ENCODE peak calls at places on chromosome 11, in nine cellular contexts. One of them, this sample, is unnamed. For H3K4me1, the result is how much of the 10 kb centered on the place peaks cover.

GRCh38 chr11:102240502-102240901 is 76.8 kb upstream of the BIRC3 start:
- DNase-seq in right atrium auricular region: no peak
- DNase-seq in left ventricle myocardium inferior: no peak
- DNase-seq in psoas muscle: no peak
- DNase-seq in lower lobe of right lung: no peak
- DNase-seq in PC-9: no peak
- DNase-seq in CD8-positive, alpha-beta T cell: no peak
- DNase-seq in fibroblast of lung: peak
- DNase-seq in tibial nerve: no peak
- DNase-seq in this sample: no peak

GRCh38 chr11:43579171-43579918 is 101.2 kb upstream of the HSD17B12 start:
- DNase-seq in tibial nerve: no peak
- DNase-seq in psoas muscle: no peak
- DNase-seq in left ventricle myocardium inferior: no peak
- DNase-seq in right atrium auricular region: no peak
- DNase-seq in CD8-positive, alpha-beta T cell: no peak
- DNase-seq in lower lobe of right lung: no peak
- DNase-seq in PC-9: peak
- DNase-seq in fibroblast of lung: peak
- DNase-seq in this sample: no peak

GRCh38 chr11:39617971-39618370 is 1841.5 kb downstream of the LRRC4C start:
- DNase-seq in fibroblast of lung: no peak
- DNase-seq in left ventricle myocardium inferior: no peak
- DNase-seq in tibial nerve: no peak
- DNase-seq in PC-9: no peak
- DNase-seq in lower lobe of right lung: no peak
- DNase-seq in CD8-positive, alpha-beta T cell: no peak
- DNase-seq in psoas muscle: no peak
- DNase-seq in right atrium auricular region: no peak
- DNase-seq in this sample: no peak

GRCh38 chr11:44889266-44889665 is 61.4 kb downstream of the TP53I11 start:
- DNase-seq in PC-9: no peak
- DNase-seq in left ventricle myocardium inferior: no peak
- DNase-seq in lower lobe of right lung: no peak
- DNase-seq in tibial nerve: no peak
- DNase-seq in CD8-positive, alpha-beta T cell: no peak
- DNase-seq in right atrium auricular region: no peak
- DNase-seq in psoas muscle: no peak
- DNase-seq in fibroblast of lung: no peak
- DNase-seq in this sample: no peak

GRCh38 chr11:132427611-132428010 is 1057.2 kb downstream of the NTM start:
- DNase-seq in psoas muscle: no peak
- DNase-seq in tibial nerve: no peak
- DNase-seq in right atrium auricular region: no peak
- DNase-seq in CD8-positive, alpha-beta T cell: no peak
- DNase-seq in lower lobe of right lung: no peak
- DNase-seq in PC-9: no peak
- DNase-seq in left ventricle myocardium inferior: no peak
- DNase-seq in fibroblast of lung: peak
- DNase-seq in this sample: no peak

GRCh38 chr11:78370406-78371172 is 47.0 kb downstream of the GAB2 start:
- DNase-seq in psoas muscle: no peak
- DNase-seq in lower lobe of right lung: no peak
- DNase-seq in right atrium auricular region: peak
- DNase-seq in tibial nerve: peak
- DNase-seq in left ventricle myocardium inferior: no peak
- DNase-seq in CD8-positive, alpha-beta T cell: no peak
- DNase-seq in PC-9: no peak
- DNase-seq in fibroblast of lung: peak
- DNase-seq in this sample: no peak

GRCh38 chr11:45856044-45856468 is 8.8 kb downstream of the CRY2 start:
- DNase-seq in left ventricle myocardium inferior: no peak
- DNase-seq in lower lobe of right lung: no peak
- DNase-seq in right atrium auricular region: no peak
- DNase-seq in tibial nerve: peak
- DNase-seq in PC-9: no peak
- DNase-seq in psoas muscle: no peak
- DNase-seq in fibroblast of lung: peak
- DNase-seq in CD8-positive, alpha-beta T cell: no peak
- DNase-seq in this sample: peak

GRCh38 chr11:30719420-30719819 is 133.3 kb upstream of the MPPED2 start:
- DNase-seq in CD8-positive, alpha-beta T cell: no peak
- DNase-seq in tibial nerve: no peak
- DNase-seq in left ventricle myocardium inferior: no peak
- DNase-seq in fibroblast of lung: no peak
- DNase-seq in psoas muscle: no peak
- DNase-seq in PC-9: no peak
- DNase-seq in lower lobe of right lung: no peak
- DNase-seq in right atrium auricular region: no peak
- DNase-seq in this sample: no peak

GRCh38 chr11:129747161-129747560 is 68.5 kb upstream of the TMEM45B start:
- DNase-seq in tibial nerve: no peak
- DNase-seq in CD8-positive, alpha-beta T cell: no peak
- DNase-seq in left ventricle myocardium inferior: no peak
- DNase-seq in right atrium auricular region: no peak
- DNase-seq in fibroblast of lung: no peak
- DNase-seq in psoas muscle: no peak
- DNase-seq in PC-9: no peak
- DNase-seq in lower lobe of right lung: no peak
- DNase-seq in this sample: no peak

GRCh38 chr11:115716577-115717214 is 212.5 kb upstream of the CADM1 start:
- DNase-seq in lower lobe of right lung: no peak
- DNase-seq in tibial nerve: peak
- DNase-seq in CD8-positive, alpha-beta T cell: no peak
- DNase-seq in PC-9: no peak
- DNase-seq in right atrium auricular region: no peak
- DNase-seq in fibroblast of lung: peak
- DNase-seq in left ventricle myocardium inferior: no peak
- DNase-seq in psoas muscle: no peak
- DNase-seq in this sample: peak

GRCh38 chr11:131977854-131978253 is 607.4 kb downstream of the NTM start:
- DNase-seq in left ventricle myocardium inferior: no peak
- DNase-seq in CD8-positive, alpha-beta T cell: no peak
- DNase-seq in PC-9: no peak
- DNase-seq in psoas muscle: no peak
- DNase-seq in lower lobe of right lung: no peak
- DNase-seq in right atrium auricular region: no peak
- DNase-seq in fibroblast of lung: no peak
- DNase-seq in tibial nerve: no peak
- DNase-seq in this sample: no peak

GRCh38 chr11:102485095-102485722 is 32.6 kb upstream of the TMEM123 start:
- DNase-seq in psoas muscle: no peak
- DNase-seq in lower lobe of right lung: no peak
- DNase-seq in left ventricle myocardium inferior: no peak
- DNase-seq in PC-9: no peak
- DNase-seq in tibial nerve: no peak
- DNase-seq in CD8-positive, alpha-beta T cell: no peak
- DNase-seq in right atrium auricular region: no peak
- DNase-seq in fibroblast of lung: peak
- DNase-seq in this sample: no peak

GRCh38 chr11:12216100-12216499 is 105.7 kb downstream of the MICAL2 start:
- DNase-seq in right atrium auricular region: no peak
- DNase-seq in CD8-positive, alpha-beta T cell: no peak
- DNase-seq in left ventricle myocardium inferior: no peak
- DNase-seq in fibroblast of lung: no peak
- DNase-seq in PC-9: no peak
- DNase-seq in tibial nerve: no peak
- DNase-seq in psoas muscle: no peak
- DNase-seq in lower lobe of right lung: no peak
- DNase-seq in this sample: no peak

GRCh38 chr11:125463590-125464265 is 32.3 kb downstream of the FEZ1 start:
- DNase-seq in CD8-positive, alpha-beta T cell: no peak
- DNase-seq in PC-9: no peak
- DNase-seq in left ventricle myocardium inferior: no peak
- DNase-seq in fibroblast of lung: peak
- DNase-seq in psoas muscle: no peak
- DNase-seq in right atrium auricular region: no peak
- DNase-seq in tibial nerve: no peak
- DNase-seq in lower lobe of right lung: no peak
- DNase-seq in this sample: no peak

GRCh38 chr11:10454902-10455631 is at the start of gene AMPD3:
- DNase-seq in left ventricle myocardium inferior: no peak
- DNase-seq in psoas muscle: peak
- DNase-seq in PC-9: peak
- DNase-seq in CD8-positive, alpha-beta T cell: no peak
- DNase-seq in lower lobe of right lung: no peak
- DNase-seq in tibial nerve: no peak
- DNase-seq in fibroblast of lung: peak
- DNase-seq in right atrium auricular region: no peak
- DNase-seq in this sample: peak
- H3K27ac ChIP-seq in left ventricle myocardium inferior: no peak
- H3K27ac ChIP-seq in psoas muscle: peak
- H3K27ac ChIP-seq in PC-9: peak
- H3K27ac ChIP-seq in CD8-positive, alpha-beta T cell: peak
- H3K27ac ChIP-seq in lower lobe of right lung: peak
- H3K27ac ChIP-seq in tibial nerve: peak
- H3K27ac ChIP-seq in fibroblast of lung: peak
- H3K27ac ChIP-seq in right atrium auricular region: no peak
- H3K27ac ChIP-seq in this sample: peak

GRCh38 chr11:469684-470667 is 19.9 kb downstream of the PTDSS2 start:
- DNase-seq in right atrium auricular region: peak
- DNase-seq in left ventricle myocardium inferior: no peak
- DNase-seq in tibial nerve: peak
- DNase-seq in PC-9: no peak
- DNase-seq in fibroblast of lung: peak
- DNase-seq in lower lobe of right lung: peak
- DNase-seq in psoas muscle: peak
- DNase-seq in CD8-positive, alpha-beta T cell: no peak
- DNase-seq in this sample: peak
- TF ChIP-seq CTCF in right atrium auricular region: no peak
- TF ChIP-seq CTCF in left ventricle myocardium inferior: peak
- TF ChIP-seq CTCF in tibial nerve: no peak
- TF ChIP-seq CTCF in PC-9: no peak
- TF ChIP-seq CTCF in fibroblast of lung: peak
- TF ChIP-seq CTCF in lower lobe of right lung: peak
- TF ChIP-seq CTCF in psoas muscle: no peak
- TF ChIP-seq CTCF in CD8-positive, alpha-beta T cell: no peak
- TF ChIP-seq CTCF in this sample: peak

DNA sequence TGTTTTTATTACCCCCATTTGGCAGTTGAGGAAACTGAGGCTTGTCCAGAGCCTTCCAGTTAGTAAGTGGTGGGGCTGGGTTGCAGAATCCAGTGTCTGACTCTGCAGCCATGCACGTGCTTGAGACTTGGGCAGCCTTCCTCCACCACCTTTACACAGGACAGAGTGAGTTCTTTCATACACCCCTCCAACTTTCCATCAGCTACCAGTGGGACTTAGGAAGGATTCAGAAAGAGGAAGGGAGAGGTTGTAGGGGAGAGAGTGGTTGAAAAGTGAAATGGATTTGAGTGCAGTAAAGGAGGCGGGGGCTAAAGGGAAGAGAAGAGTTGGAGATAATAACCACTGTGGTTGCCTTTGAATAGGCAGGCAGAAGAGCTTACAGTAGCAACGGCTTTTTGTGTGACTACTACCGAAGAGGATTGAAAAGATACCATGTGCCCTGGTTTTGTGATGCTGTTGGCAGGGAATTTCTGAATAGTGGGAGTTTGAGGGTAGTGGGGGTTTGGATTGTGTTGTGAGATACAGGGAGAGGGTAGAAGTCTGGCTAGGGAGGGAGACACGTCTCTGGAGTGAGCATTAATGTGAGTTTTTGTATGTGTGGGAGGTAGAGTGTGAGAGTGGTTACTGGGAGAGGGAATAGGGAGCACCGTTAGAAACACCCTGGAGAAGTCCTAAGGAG is 1.7 kb downstream of the UVRAG start:
- DNase-seq in right atrium auricular region: no peak
- DNase-seq in PC-9: no peak
- DNase-seq in tibial nerve: no peak
- DNase-seq in fibroblast of lung: no peak
- DNase-seq in CD8-positive, alpha-beta T cell: no peak
- DNase-seq in lower lobe of right lung: no peak
- DNase-seq in left ventricle myocardium inferior: no peak
- DNase-seq in psoas muscle: no peak
- DNase-seq in this sample: peak
- H3K4me1 ChIP-seq in right atrium auricular region: half or more
- H3K4me1 ChIP-seq in PC-9: under half
- H3K4me1 ChIP-seq in tibial nerve: under half
- H3K4me1 ChIP-seq in fibroblast of lung: under half
- H3K4me1 ChIP-seq in CD8-positive, alpha-beta T cell: under half
- H3K4me1 ChIP-seq in lower lobe of right lung: under half
- H3K4me1 ChIP-seq in left ventricle myocardium inferior: half or more
- H3K4me1 ChIP-seq in psoas muscle: under half
- H3K4me1 ChIP-seq in this sample: under half

GRCh38 chr11:62667460-62667859 is 2.3 kb downstream of the CSKMT start:
- DNase-seq in psoas muscle: no peak
- DNase-seq in left ventricle myocardium inferior: no peak
- DNase-seq in right atrium auricular region: no peak
- DNase-seq in fibroblast of lung: no peak
- DNase-seq in CD8-positive, alpha-beta T cell: no peak
- DNase-seq in lower lobe of right lung: no peak
- DNase-seq in PC-9: no peak
- DNase-seq in tibial nerve: no peak
- DNase-seq in this sample: no peak

GRCh38 chr11:62671272-62671603 is 235 bp upstream of the UQCC3 start:
- DNase-seq in right atrium auricular region: no peak
- DNase-seq in tibial nerve: no peak
- DNase-seq in lower lobe of right lung: no peak
- DNase-seq in CD8-positive, alpha-beta T cell: no peak
- DNase-seq in PC-9: no peak
- DNase-seq in fibroblast of lung: no peak
- DNase-seq in psoas muscle: no peak
- DNase-seq in left ventricle myocardium inferior: no peak
- DNase-seq in this sample: peak

GRCh38 chr11:62666259-62666926 is 1.3 kb downstream of the CSKMT start:
- DNase-seq in left ventricle myocardium inferior: no peak
- DNase-seq in tibial nerve: no peak
- DNase-seq in CD8-positive, alpha-beta T cell: no peak
- DNase-seq in psoas muscle: no peak
- DNase-seq in lower lobe of right lung: no peak
- DNase-seq in PC-9: no peak
- DNase-seq in right atrium auricular region: no peak
- DNase-seq in fibroblast of lung: no peak
- DNase-seq in this sample: no peak

GRCh38 chr11:62671604-62672528 is at the start of the genes LBHD1 and UQCC3:
- DNase-seq in CD8-positive, alpha-beta T cell: peak
- DNase-seq in right atrium auricular region: peak
- DNase-seq in PC-9: peak
- DNase-seq in lower lobe of right lung: peak
- DNase-seq in psoas muscle: peak
- DNase-seq in fibroblast of lung: peak
- DNase-seq in tibial nerve: peak
- DNase-seq in left ventricle myocardium inferior: peak
- DNase-seq in this sample: peak

DNA sequence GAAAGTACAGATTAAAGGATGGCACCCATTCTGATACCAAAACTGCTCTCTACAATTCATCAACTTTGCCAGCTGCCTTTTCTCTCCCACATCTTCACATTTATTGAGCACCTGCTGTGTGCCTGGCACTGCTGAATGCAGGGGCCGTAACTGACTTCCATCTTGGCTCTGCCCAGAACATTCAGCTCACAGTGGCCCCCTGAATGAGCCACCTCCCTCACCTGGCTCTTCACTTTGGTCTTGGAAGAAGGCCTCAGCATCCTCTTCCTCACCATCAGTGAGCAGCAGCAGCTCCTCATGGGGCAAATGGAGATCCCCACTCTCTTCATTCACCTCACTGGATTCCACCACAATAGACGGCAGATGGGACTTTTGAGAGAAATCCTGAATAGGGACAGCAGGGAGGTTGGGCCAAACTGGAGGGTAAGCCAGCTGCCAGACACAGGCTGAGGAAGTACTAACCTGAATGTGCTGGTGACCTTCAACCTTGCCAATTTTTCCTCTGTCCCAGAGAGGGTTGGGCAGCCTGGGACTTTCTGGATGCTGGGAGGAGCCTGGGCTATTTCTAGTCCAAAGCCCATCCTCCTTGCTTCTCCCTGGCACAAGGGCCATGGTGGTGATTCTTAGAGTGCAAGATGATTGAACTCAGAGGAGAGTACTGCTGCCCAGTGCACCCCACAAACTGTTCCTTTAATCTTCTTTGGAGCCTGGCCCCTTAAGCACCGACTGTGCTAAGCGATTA is 1.9 kb upstream of the UQCC3 start:
- DNase-seq in right atrium auricular region: no peak
- DNase-seq in CD8-positive, alpha-beta T cell: no peak
- DNase-seq in fibroblast of lung: no peak
- DNase-seq in PC-9: no peak
- DNase-seq in psoas muscle: no peak
- DNase-seq in tibial nerve: no peak
- DNase-seq in lower lobe of right lung: no peak
- DNase-seq in left ventricle myocardium inferior: no peak
- DNase-seq in this sample: peak
- H3K27ac ChIP-seq in right atrium auricular region: no peak
- H3K27ac ChIP-seq in CD8-positive, alpha-beta T cell: no peak
- H3K27ac ChIP-seq in fibroblast of lung: no peak
- H3K27ac ChIP-seq in PC-9: peak
- H3K27ac ChIP-seq in psoas muscle: peak
- H3K27ac ChIP-seq in tibial nerve: peak
- H3K27ac ChIP-seq in lower lobe of right lung: no peak
- H3K27ac ChIP-seq in left ventricle myocardium inferior: peak
- H3K27ac ChIP-seq in this sample: peak

This sample was measured in adrenal gland.